ENCODE peak calls at places on chromosomes 6 and 20, in eight cellular contexts. O is mucosa of gallbladder, M is HFFc6, V is NCI-H524, R is iris pigment epithelial cell, D is AG09309, U is iPS-NIHi11, H is occipital lobe. G is an unnamed sample.

GRCh38 chr20:58980711-58981563 is at the start of gene NELFCD:
- DNase-seq in O (peak; percentile 86), M (peak; percentile 59), V (peak; percentile 80), R (peak; percentile 70), D (no peak), U (peak; percentile 99), H (peak; percentile 76), G (peak; percentile 93)

GRCh38 chr6:128882560-128882959 is 378 bp upstream of the LAMA2 start:
- DNase-seq in O (no peak), M (no peak), V (no peak), R (no peak), D (no peak), U (peak; percentile 11), H (no peak), G (no peak)

GRCh38 chr20:60085551-60086132 is 127.4 kb downstream of the CDH26 start:
- DNase-seq in O (no peak), M (no peak), V (no peak), R (no peak), D (no peak), U (peak; percentile 54), H (no peak), G (no peak)

GRCh38 chr6:78615430-78615904 is 251.9 kb upstream of the IRAK1BP1 start:
- DNase-seq in O (no peak), M (peak; percentile 52), V (no peak), R (peak; percentile 65), D (no peak), U (no peak), H (no peak), G (no peak)

GRCh38 chr6:50264995-50265571 is 215.4 kb upstream of the DEFB112 start:
- DNase-seq in O (no peak), M (no peak), V (no peak), R (no peak), D (no peak), U (peak; percentile 26), H (no peak), G (no peak)

GRCh38 chr20:48124960-48125359 is 339.7 kb upstream of the SULF2 start:
- DNase-seq in O (no peak), M (no peak), V (no peak), R (no peak), D (no peak), U (no peak), H (no peak), G (no peak)

GRCh38 chr6:15512126-15512525 is 150.7 kb downstream of the DTNBP1 start:
- DNase-seq in O (no peak), M (no peak), V (peak; percentile 11), R (no peak), D (no peak), U (no peak), H (peak; percentile 28), G (no peak)

GRCh38 chr6:31063906-31064435 is 48.4 kb downstream of the C6orf15 start:
- DNase-seq in O (no peak), M (no peak), V (no peak), R (no peak), D (no peak), U (no peak), H (no peak), G (no peak)

GRCh38 chr20:12925214-12925755 is 83.5 kb upstream of the SPTLC3 start:
- DNase-seq in O (peak; percentile 43), M (peak; percentile 59), V (peak; percentile 81), R (peak; percentile 88), D (peak; percentile 66), U (peak; percentile 80), H (peak; percentile 16), G (peak; percentile 44)

GRCh38 chr6:38528196-38528965 is 111.3 kb downstream of the BTBD9 start:
- DNase-seq in O (no peak), M (no peak), V (no peak), R (peak; percentile 79), D (no peak), U (no peak), H (no peak), G (no peak)